ENCODE peak calls at places on chromosomes 16 and 17, in six cellular contexts. R, Q, T, W, V and B are unnamed samples.

GRCh38 chr16:66007717-66008116 is 358.8 kb upstream of the CDH5 start:
- DNase-seq in Q (peak; percentile 71), T (no peak), V (no peak), W (no peak), R (no peak), B (no peak)

GRCh38 chr16:23635958-23636357 is 5.2 kb downstream of the PALB2 start:
- DNase-seq in R (no peak), V (no peak), T (no peak), Q (no peak), W (no peak), B (no peak)

GRCh38 chr17:78401246-78401645 is 22.8 kb downstream of the PGS1 start:
- DNase-seq in Q (peak; percentile 27), W (no peak), T (no peak), V (no peak), R (no peak), B (no peak)

GRCh38 chr17:31598388-31598760 is 206.9 kb downstream of the RAB11FIP4 start:
- DNase-seq in R (no peak), Q (no peak), T (no peak), V (no peak), W (no peak), B (no peak)

GRCh38 chr17:37465058-37465616 is 24.6 kb upstream of the DUSP14 start:
- DNase-seq in R (no peak), Q (peak; percentile 73), W (no peak), V (no peak), T (no peak), B (no peak)

GRCh38 chr16:11410382-11411058 is 65.3 kb downstream of the RMI2 start:
- DNase-seq in T (no peak), V (no peak), Q (peak; percentile 53), W (no peak), R (no peak), B (no peak)

GRCh38 chr17:10649031-10649430 is 8.1 kb downstream of the MYH3 start:
- DNase-seq in V (no peak), T (no peak), Q (peak; percentile 23), W (no peak), R (no peak), B (no peak)

GRCh38 chr17:82772026-82772425 is 20.2 kb downstream of the TBCD start:
- DNase-seq in T (no peak), Q (peak; percentile 33), V (no peak), W (no peak), R (no peak), B (no peak)

GRCh38 chr17:57672205-57672632 is 72.9 kb downstream of the CCDC182 start:
- DNase-seq in R (peak; percentile 75), W (no peak), Q (peak; percentile 75), T (no peak), V (peak; percentile 8), B (no peak)

GRCh38 chr16:84618428-84619102 is 687 bp upstream of the COTL1 start:
- DNase-seq in W (no peak), Q (peak; percentile 100), T (peak; percentile 52), V (no peak), R (peak; percentile 93), B (peak; percentile 37)

GRCh38 chr16:11138769-11139623 is 117.0 kb downstream of the SOCS1 start:
- DNase-seq in W (no peak), Q (peak; percentile 73), R (no peak), T (no peak), V (no peak), B (no peak)

GRCh38 chr16:85829751-85830445 is 30.4 kb downstream of the COX4I1 start:
- DNase-seq in T (no peak), W (peak; percentile 65), Q (no peak), R (no peak), V (no peak), B (no peak)

GRCh38 chr17:39769974-39770587 is 32.3 kb downstream of the GRB7 start:
- DNase-seq in W (no peak), R (peak; percentile 86), T (no peak), V (peak; percentile 43), Q (peak; percentile 97), B (no peak)

GRCh38 chr17:64118452-64118979 is 11.4 kb downstream of the ERN1 start:
- DNase-seq in Q (no peak), V (no peak), T (no peak), R (no peak), W (peak; percentile 28), B (no peak)

GRCh38 chr17:28272166-28272565 is 46.8 kb upstream of the TMEM97 start:
- DNase-seq in T (no peak), R (no peak), Q (peak; percentile 39), W (no peak), V (no peak), B (no peak)

GRCh38 chr16:57803413-57803990 is 1.2 kb upstream of the KIFC3 start:
- DNase-seq in R (no peak), Q (no peak), T (no peak), W (peak; percentile 83), V (no peak), B (no peak)

GRCh38 chr17:77186141-77186604 is 45.4 kb downstream of the SEC14L1 start:
- DNase-seq in W (no peak), T (no peak), V (peak; percentile 8), R (no peak), Q (no peak), B (no peak)

GRCh38 chr16:74556375-74556922 is 50.5 kb downstream of the GLG1 start:
- DNase-seq in W (no peak), T (no peak), V (no peak), R (peak; percentile 15), Q (peak; percentile 46), B (no peak)